ENCODE peak calls at places on chromosomes 6 and 20, in ten cellular contexts. L is RPMI8226; K is stimulated activated CD8-positive, alpha-beta memory T cell treated with anti-CD3 and anti-CD28 coated beads, Interleukin-2, amount 100 ng/mL, for 48 hours; C is naive B cell; Q is Panc1; S is GM04504; W is activated T-cell treated with anti-CD3 and anti-CD28 coated beads, Interleukin-2, amount 50 U/mL, for 1 hour; U is fibroblast of pulmonary artery; M is effector CD4-positive, alpha-beta T cell; O is cardiac fibroblast. D is an unnamed sample.

GRCh38 chr6:105646391-105646867 is 243.5 kb upstream of the PREP start:
- DNase-seq in U (no peak), K (peak), M (peak), C (no peak), O (no peak), L (no peak), Q (no peak), W (no peak), S (no peak), D (peak)

GRCh38 chr6:149242883-149243282 is 74.6 kb upstream of the TAB2 start:
- DNase-seq in C (no peak), K (no peak), S (no peak), U (peak), O (no peak), M (no peak), L (no peak), W (no peak), Q (no peak), D (no peak)

GRCh38 chr20:58895099-58895795 is 42.7 kb downstream of the GNAS start:
- DNase-seq in K (no peak), C (no peak), L (no peak), S (no peak), W (no peak), Q (no peak), O (no peak), M (no peak), U (no peak), D (no peak)

GRCh38 chr6:6131492-6132109 is 124.9 kb upstream of the NRN1 start:
- DNase-seq in K (no peak), W (no peak), C (peak), Q (no peak), M (no peak), O (no peak), L (peak), S (no peak), U (no peak), D (peak)

GRCh38 chr6:17381429-17382147 is 11.8 kb upstream of the CAP2 start:
- DNase-seq in W (no peak), Q (no peak), S (peak), U (peak), L (no peak), M (no peak), C (no peak), O (peak), K (no peak), D (no peak)

GRCh38 chr6:16292942-16293341 is 54.6 kb downstream of the GMPR start:
- DNase-seq in Q (no peak), L (no peak), C (no peak), W (no peak), S (no peak), O (no peak), K (no peak), U (no peak), M (no peak), D (no peak)

GRCh38 chr6:34531580-34532201 is 24.4 kb downstream of the SPDEF start:
- DNase-seq in W (no peak), U (peak), Q (no peak), M (no peak), O (peak), K (no peak), S (no peak), L (no peak), C (peak), D (no peak)

GRCh38 chr6:108737594-108738546 is 110.4 kb upstream of the ARMC2 start:
- DNase-seq in M (no peak), U (peak), S (peak), K (no peak), L (no peak), C (no peak), O (peak), W (no peak), Q (peak), D (no peak)

GRCh38 chr6:27825025-27825823 is 87.0 kb downstream of the OR2B2 start:
- DNase-seq in O (no peak), C (no peak), M (no peak), K (no peak), S (no peak), Q (no peak), L (no peak), W (no peak), U (no peak), D (no peak)

D was measured in GM18507.